ENCODE peak calls at places on chromosomes 4 and X, in ten cellular contexts. E is stromal cell of bone marrow; B is effector CD4-positive, alpha-beta T cell; K is AG04450; P is left cardiac atrium; S is stimulated activated CD8-positive, alpha-beta memory T cell treated with anti-CD3 and anti-CD28 coated beads, Interleukin-2, amount 100 ng/mL, for 48 hours; N is left ventricle myocardium inferior; A is B cell; Q is tibial artery; L is activated gamma-delta T cell treated with anti-CD3 and anti-CD28 coated beads, Interleukin-2, amount 50 U/mL, for 16 hours. V is an unnamed sample.
A peak's percentile ranks its signal among the peaks of the same experiment; 100 is the strongest.

GRCh38 chr4:11489449-11490083 is 60.9 kb upstream of the HS3ST1 start:
- DNase-seq in E (no peak), B (no peak), K (no peak), P (no peak), S (no peak), N (no peak), A (no peak), Q (no peak), L (no peak), V (no peak)

GRCh38 chrX:154531626-154532025 is 15.0 kb downstream of the G6PD start:
- DNase-seq in E (no peak), B (no peak), K (no peak), P (no peak), S (no peak), N (no peak), A (no peak), Q (peak; percentile 44), L (no peak), V (no peak)

GRCh38 chr4:18022572-18023039 is 1.1 kb upstream of the LCORL start:
- DNase-seq in E (no peak), B (no peak), K (no peak), P (no peak), S (no peak), N (no peak), A (no peak), Q (no peak), L (no peak), V (no peak)

GRCh38 chrX:11953615-11954014 is 184.7 kb upstream of the FRMPD4 start:
- DNase-seq in E (peak; percentile 33), B (no peak), K (peak; percentile 23), P (no peak), S (no peak), N (no peak), A (no peak), Q (no peak), L (no peak), V (no peak)

GRCh38 chr4:52059372-52059771 is 8.3 kb downstream of the SPATA18 start:
- DNase-seq in E (no peak), B (no peak), K (no peak), P (no peak), S (no peak), N (no peak), A (no peak), Q (no peak), L (no peak), V (peak; percentile 41)

GRCh38 chrX:115892787-115893671 is 277.5 kb upstream of the AGTR2 start:
- DNase-seq in E (peak; percentile 25), B (peak; percentile 43), K (no peak), P (peak; percentile 49), S (no peak), N (no peak), A (peak; percentile 63), Q (no peak), L (no peak), V (no peak)

GRCh38 chr4:156295676-156296075 is 342.0 kb upstream of the CTSO start:
- DNase-seq in E (no peak), B (no peak), K (no peak), P (no peak), S (no peak), N (no peak), A (no peak), Q (no peak), L (no peak), V (no peak)

GRCh38 chr4:8606966-8607365 is 14.4 kb downstream of the CPZ start:
- DNase-seq in E (no peak), B (no peak), K (no peak), P (no peak), S (no peak), N (no peak), A (no peak), Q (no peak), L (no peak), V (no peak)

GRCh38 chr4:5238106-5238505 is 186.8 kb downstream of the STK32B start:
- DNase-seq in E (peak; percentile 50), B (no peak), K (no peak), P (no peak), S (no peak), N (no peak), A (no peak), Q (no peak), L (no peak), V (no peak)

GRCh38 chr4:13985824-13986223 is 358.3 kb upstream of the BOD1L1 start:
- DNase-seq in E (peak; percentile 13), B (no peak), K (no peak), P (no peak), S (no peak), N (no peak), A (no peak), Q (no peak), L (no peak), V (no peak)

GRCh38 chr4:173464486-173464885 is 65.5 kb downstream of the HAND2 start:
- DNase-seq in E (no peak), B (no peak), K (no peak), P (no peak), S (no peak), N (no peak), A (no peak), Q (no peak), L (no peak), V (no peak)

GRCh38 chr4:140635606-140636005 is 66.8 kb upstream of the UCP1 start:
- DNase-seq in E (no peak), B (no peak), K (no peak), P (no peak), S (no peak), N (peak; percentile 36), A (no peak), Q (no peak), L (no peak), V (no peak)

GRCh38 chr4:94305468-94306225 is 37.0 kb downstream of the HPGDS start:
- DNase-seq in E (no peak), B (no peak), K (no peak), P (no peak), S (no peak), N (no peak), A (no peak), Q (no peak), L (no peak), V (no peak)

GRCh38 chrX:82125103-82125502 is 923.2 kb downstream of the SH3BGRL start:
- DNase-seq in E (no peak), B (no peak), K (no peak), P (no peak), S (no peak), N (no peak), A (no peak), Q (no peak), L (no peak), V (no peak)

GRCh38 chrX:2346158-2346557 is 154.6 kb downstream of the DHRSX start:
- DNase-seq in E (no peak), B (no peak), K (no peak), P (no peak), S (no peak), N (no peak), A (no peak), Q (no peak), L (no peak), V (no peak)